ENCODE peak calls at places on chromosomes 6 and 20, in four cellular contexts. K is psoas muscle, E is midbrain, O is fibroblast of the aortic adventitia. I is an unnamed sample.

GRCh38 chr6:79269877-79270276 is 35.4 kb upstream of the HMGN3 start:
- DNase-seq in O (peak; percentile 71), E (no peak), K (no peak), I (peak; percentile 83)

GRCh38 chr20:21156266-21156665 is 30.4 kb downstream of the KIZ start:
- DNase-seq in O (peak; percentile 44), K (no peak), E (no peak), I (peak; percentile 77)

GRCh38 chr6:33672808-33673207 is 38.7 kb downstream of the UQCC2 start:
- DNase-seq in E (no peak), O (peak; percentile 96), K (peak; percentile 93), I (peak; percentile 95)

GRCh38 chr6:168737481-168737880 is 296.5 kb downstream of the SMOC2 start:
- DNase-seq in K (no peak), O (peak; percentile 19), E (no peak), I (no peak)

GRCh38 chr20:51484141-51484815 is 58.2 kb downstream of the NFATC2 start:
- DNase-seq in O (no peak), K (no peak), E (no peak), I (peak; percentile 4)

GRCh38 chr20:52794853-52795252 is 177.3 kb upstream of the TSHZ2 start:
- DNase-seq in K (no peak), O (no peak), E (no peak), I (no peak)

GRCh38 chr6:107264357-107264831 is 149.1 kb upstream of the BEND3 start:
- DNase-seq in K (no peak), E (no peak), O (peak; percentile 63), I (peak; percentile 18)

GRCh38 chr6:37985355-37985754 is 165.8 kb downstream of the ZFAND3 start:
- DNase-seq in O (no peak), K (no peak), E (no peak), I (no peak)

GRCh38 chr6:164230804-164231203 is 816.3 kb downstream of the QKI start:
- DNase-seq in E (no peak), K (no peak), O (no peak), I (no peak)

GRCh38 chr20:62776692-62777527 is 19.4 kb upstream of the MRGBP start:
- DNase-seq in E (no peak), O (no peak), K (no peak), I (no peak)

GRCh38 chr6:110337481-110337880 is 20.7 kb downstream of the METTL24 start:
- DNase-seq in O (no peak), K (no peak), E (no peak), I (peak; percentile 61)

GRCh38 chr6:42451595-42452170 is at the start of gene TRERF1:
- DNase-seq in K (peak; percentile 48), O (peak; percentile 70), E (peak; percentile 39), I (peak; percentile 66)

GRCh38 chr6:14639983-14640599 is 522.5 kb downstream of the CD83 start:
- DNase-seq in K (no peak), E (no peak), O (no peak), I (no peak)

GRCh38 chr6:3871939-3872338 is 22.8 kb downstream of the FAM50B start:
- DNase-seq in E (no peak), O (no peak), K (no peak), I (no peak)

GRCh38 chr6:16511048-16511660 is 250.1 kb downstream of the ATXN1 start:
- DNase-seq in K (no peak), O (peak; percentile 63), E (peak; percentile 71), I (peak; percentile 56)

GRCh38 chr6:167661456-167662103 is 165.1 kb upstream of the AFDN start:
- DNase-seq in E (no peak), O (no peak), K (no peak), I (no peak)

GRCh38 chr20:8094415-8094818 is 37.6 kb upstream of the PLCB1 start:
- DNase-seq in K (peak; percentile 29), E (peak; percentile 77), O (peak; percentile 97), I (peak; percentile 67)

I was measured in AG10803.